ENCODE peak calls at places on chromosomes 5 and 9, in seven cellular contexts. A is fibroblast of lung, T is GM23338, J is suprapubic skin, O is body of pancreas, C is left ventricle myocardium inferior, Y is Panc1. F is an unnamed sample.

GRCh38 chr5:142491260-142491659 is 166.4 kb upstream of the SPRY4 start:
- DNase-seq in T (peak), C (no peak), O (no peak), A (no peak), Y (no peak), J (no peak), F (no peak)

GRCh38 chr5:165876538-165876937 is 2371.1 kb downstream of the MAT2B start:
- DNase-seq in C (no peak), J (no peak), A (no peak), T (no peak), Y (no peak), O (no peak), F (no peak)

GRCh38 chr9:22005083-22005699 is 3.9 kb downstream of the CDKN2B start:
- DNase-seq in O (no peak), J (no peak), A (no peak), C (no peak), Y (no peak), T (peak), F (no peak)

GRCh38 chr9:124320062-124320973 is 62.6 kb downstream of the NEK6 start:
- DNase-seq in C (peak), A (peak), T (peak), J (no peak), O (peak), Y (peak), F (no peak)

GRCh38 chr5:56003179-56003578 is 8.4 kb upstream of the IL6ST start:
- DNase-seq in A (peak), O (peak), C (no peak), J (no peak), Y (no peak), T (no peak), F (no peak)

GRCh38 chr5:176619203-176619568 is 9.2 kb upstream of the GPRIN1 start:
- DNase-seq in O (peak), T (peak), Y (no peak), J (no peak), A (peak), C (peak), F (peak)

GRCh38 chr9:96494215-96494800 is 44.3 kb downstream of the HABP4 start:
- DNase-seq in A (no peak), T (no peak), Y (no peak), C (no peak), O (no peak), J (no peak), F (no peak)

GRCh38 chr5:79062431-79062830 is 7.0 kb downstream of the DMGDH start:
- DNase-seq in C (no peak), J (no peak), Y (no peak), A (no peak), T (no peak), O (no peak), F (no peak)

GRCh38 chr5:58466939-58467338 is 7.1 kb upstream of the PLK2 start:
- DNase-seq in A (peak), T (peak), O (no peak), C (no peak), J (no peak), Y (no peak), F (no peak)

GRCh38 chr9:86641970-86642369 is 287.8 kb upstream of the TUT7 start:
- DNase-seq in J (no peak), C (no peak), T (no peak), A (no peak), Y (no peak), O (no peak), F (no peak)

GRCh38 chr5:167451091-167451490 is 840.4 kb upstream of the WWC1 start:
- DNase-seq in A (no peak), J (no peak), T (no peak), O (no peak), C (no peak), Y (no peak), F (no peak)

GRCh38 chr5:19874811-19875210 is 113.2 kb downstream of the CDH18 start:
- DNase-seq in J (no peak), A (no peak), O (no peak), Y (no peak), T (no peak), C (no peak), F (no peak)

GRCh38 chr5:99025298-99026045 is 96.7 kb upstream of the CHD1 start:
- DNase-seq in A (no peak), T (peak), J (no peak), O (peak), Y (no peak), C (no peak), F (no peak)

GRCh38 chr5:176178789-176179188 is 59.4 kb upstream of the SIMC1 start:
- DNase-seq in Y (no peak), T (no peak), J (no peak), C (no peak), O (no peak), A (no peak), F (no peak)

GRCh38 chr5:52999357-52999949 is 10.3 kb downstream of the ITGA2 start:
- DNase-seq in Y (no peak), A (no peak), J (no peak), O (no peak), T (no peak), C (no peak), F (no peak)

GRCh38 chr5:53001541-53001940 is 12.4 kb downstream of the ITGA2 start:
- DNase-seq in Y (no peak), C (no peak), O (no peak), J (no peak), T (no peak), A (no peak), F (no peak)

GRCh38 chr5:52998552-52999313 is 9.6 kb downstream of the ITGA2 start:
- DNase-seq in A (no peak), J (no peak), Y (no peak), O (no peak), C (no peak), T (no peak), F (no peak)

GRCh38 chr5:53003144-53003543 is 14.0 kb downstream of the ITGA2 start:
- DNase-seq in T (no peak), A (no peak), O (no peak), Y (no peak), C (no peak), J (no peak), F (no peak)

DNA sequence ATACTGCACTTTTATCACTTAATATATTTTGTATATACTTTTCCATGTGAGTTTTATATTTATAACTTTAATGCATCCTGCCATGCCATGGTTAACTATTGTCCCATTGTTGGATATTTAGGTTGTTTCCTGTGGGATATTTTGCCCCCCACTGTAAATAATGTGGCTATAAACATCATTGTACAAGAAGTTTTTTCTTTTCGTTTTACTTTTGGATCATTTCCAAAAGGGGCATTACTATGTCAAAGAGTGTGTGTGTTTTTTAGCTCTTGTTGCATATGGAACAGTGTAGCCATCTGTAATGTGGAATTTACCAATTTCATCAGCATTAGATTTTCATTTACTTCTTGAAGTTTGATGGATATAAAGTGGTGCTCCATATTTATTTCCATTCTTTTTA is 13.3 kb downstream of the ITGA2 start:
- DNase-seq in T (no peak), C (no peak), A (no peak), Y (no peak), O (no peak), J (no peak), F (no peak)
- H3K27ac ChIP-seq in T (no peak), C (no peak), A (no peak), Y (no peak), O (no peak), J (no peak), F (peak)

DNA sequence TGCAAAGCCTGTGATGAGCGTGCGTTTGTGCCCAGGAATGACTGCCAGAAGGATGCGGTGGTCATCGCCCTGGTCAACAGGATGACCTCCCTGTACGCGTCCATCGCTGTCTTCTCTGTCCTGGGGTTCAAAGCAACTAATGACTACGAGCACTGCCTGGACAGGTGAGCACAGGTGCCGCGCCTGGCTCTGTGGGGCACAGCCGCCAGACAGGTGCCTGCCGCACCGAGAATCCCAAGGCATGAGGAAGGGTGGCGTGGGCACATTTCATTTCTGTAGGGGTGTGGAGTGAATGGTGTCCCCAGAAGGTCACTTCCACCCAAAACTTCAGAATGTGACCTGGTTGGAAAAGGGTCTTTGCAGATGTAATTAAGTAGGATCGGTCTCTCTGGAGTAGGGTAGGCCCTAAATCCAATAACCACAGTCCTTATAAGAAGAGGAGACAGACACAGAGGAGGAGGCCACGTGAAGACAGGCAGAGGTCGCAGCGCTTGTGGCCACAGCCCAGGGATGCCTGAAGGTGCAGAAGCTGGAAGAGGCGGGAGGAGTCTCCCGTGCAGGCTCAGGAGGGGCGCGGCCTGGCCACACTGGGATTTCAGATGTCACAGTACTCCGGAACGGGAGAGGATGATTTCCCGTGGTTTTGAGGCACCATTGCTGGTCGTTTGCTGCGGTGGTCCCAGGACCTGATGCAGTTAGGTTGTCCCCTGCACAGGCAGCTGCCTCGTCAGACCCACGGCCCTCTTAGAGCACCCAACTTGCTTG is 15.5 kb downstream of the SLC6A18 start:
- DNase-seq in T (no peak), C (no peak), A (no peak), O (no peak), Y (no peak), J (no peak), F (no peak)
- H3K27ac ChIP-seq in T (no peak), C (no peak), A (no peak), O (no peak), Y (no peak), J (no peak), F (no peak)

GRCh38 chr9:113483676-113484257 is 20.2 kb downstream of the RGS3 start:
- DNase-seq in O (no peak), A (no peak), Y (no peak), T (no peak), J (peak), C (no peak), F (no peak)
- H3K27ac ChIP-seq in O (no peak), A (no peak), Y (no peak), T (no peak), J (no peak), C (peak), F (no peak)

GRCh38 chr9:130214921-130215320 is 42.7 kb downstream of the NCS1 start:
- DNase-seq in T (no peak), C (no peak), A (no peak), Y (no peak), O (no peak), J (no peak), F (no peak)
- H3K27ac ChIP-seq in T (no peak), C (no peak), A (no peak), Y (no peak), O (no peak), J (no peak), F (no peak)